ENCODE peak calls at places on chromosome 14, in six cellular contexts. O is AG10803, I is ELR, F is H1, U is T-helper 1 cell, G is frontal cortex. K is an unnamed sample.

GRCh38 chr14:31582286-31582691 is 21.1 kb downstream of the NUBPL start:
- DNase-seq in O (peak; percentile 79), I (no peak), F (no peak), U (no peak), G (no peak), K (no peak)

GRCh38 chr14:87679094-87679493 is 313.9 kb downstream of the GALC start:
- DNase-seq in O (no peak), I (no peak), F (no peak), U (no peak), G (no peak), K (no peak)

GRCh38 chr14:76773188-76773885 is 12.1 kb downstream of the VASH1 start:
- DNase-seq in O (peak; percentile 78), I (peak; percentile 78), F (no peak), U (no peak), G (no peak), K (no peak)

GRCh38 chr14:93033983-93034670 is 81.6 kb downstream of the ITPK1 start:
- DNase-seq in O (no peak), I (peak; percentile 45), F (no peak), U (no peak), G (no peak), K (no peak)

GRCh38 chr14:61766136-61766535 is 3.9 kb downstream of the SNAPC1 start:
- DNase-seq in O (no peak), I (no peak), F (no peak), U (no peak), G (no peak), K (no peak)

GRCh38 chr14:104427126-104427851 is 152.3 kb upstream of the C14orf180 start:
- DNase-seq in O (no peak), I (no peak), F (no peak), U (no peak), G (no peak), K (no peak)

GRCh38 chr14:76933515-76933914 is 95.0 kb downstream of the IRF2BPL start:
- DNase-seq in O (no peak), I (no peak), F (no peak), U (no peak), G (no peak), K (no peak)

GRCh38 chr14:102659797-102660196 is 67.3 kb downstream of the RCOR1 start:
- DNase-seq in O (peak; percentile 68), I (peak; percentile 61), F (no peak), U (no peak), G (no peak), K (peak; percentile 27)

GRCh38 chr14:24665440-24665991 is 31.5 kb upstream of the GZMB start:
- DNase-seq in O (no peak), I (no peak), F (no peak), U (no peak), G (no peak), K (no peak)

GRCh38 chr14:34857689-34858449 is 17.3 kb downstream of the BAZ1A start:
- DNase-seq in O (no peak), I (no peak), F (no peak), U (no peak), G (no peak), K (no peak)

GRCh38 chr14:51823706-51824105 is 36.7 kb upstream of the GNG2 start:
- DNase-seq in O (no peak), I (peak; percentile 47), F (no peak), U (no peak), G (no peak), K (no peak)

GRCh38 chr14:35365130-35366047 is 39.2 kb downstream of the NFKBIA start:
- DNase-seq in O (peak; percentile 83), I (peak; percentile 97), F (no peak), U (no peak), G (no peak), K (peak; percentile 84)

GRCh38 chr14:74792249-74793039 is 29.3 kb downstream of the YLPM1 start:
- DNase-seq in O (peak; percentile 15), I (peak; percentile 36), F (no peak), U (no peak), G (no peak), K (no peak)

GRCh38 chr14:64979336-64980074 is 7.2 kb upstream of the FNTB start:
- DNase-seq in O (peak; percentile 34), I (no peak), F (no peak), U (no peak), G (no peak), K (no peak)

GRCh38 chr14:77026930-77027537 is 1.5 kb downstream of the IRF2BPL start:
- DNase-seq in O (peak; percentile 60), I (peak; percentile 75), F (no peak), U (peak; percentile 66), G (peak; percentile 78), K (no peak)

GRCh38 chr14:104685216-104685997 is 4.0 kb upstream of the INF2 start:
- DNase-seq in O (no peak), I (peak; percentile 48), F (peak; percentile 38), U (no peak), G (no peak), K (peak; percentile 11)

GRCh38 chr14:59847711-59848110 is 22.9 kb downstream of the RTN1 start:
- DNase-seq in O (no peak), I (no peak), F (no peak), U (no peak), G (no peak), K (no peak)

GRCh38 chr14:88044129-88044727 is 39.3 kb downstream of the GPR65 start:
- DNase-seq in O (no peak), I (no peak), F (no peak), U (no peak), G (no peak), K (no peak)

GRCh38 chr14:72515779-72516770 is 377.8 kb downstream of the DPF3 start:
- DNase-seq in O (peak; percentile 44), I (peak; percentile 71), F (no peak), U (no peak), G (no peak), K (no peak)

GRCh38 chr14:100761481-100761880 is 34.8 kb downstream of the DLK1 start:
- DNase-seq in O (peak; percentile 78), I (peak; percentile 93), F (no peak), U (no peak), G (no peak), K (peak; percentile 20)

GRCh38 chr14:61841145-61841544 is 78.9 kb downstream of the SNAPC1 start:
- DNase-seq in O (no peak), I (no peak), F (no peak), U (no peak), G (no peak), K (no peak)

GRCh38 chr14:100192672-100193416 is 33.4 kb upstream of the DEGS2 start:
- DNase-seq in O (peak; percentile 95), I (peak; percentile 99), F (peak; percentile 100), U (peak; percentile 100), G (peak; percentile 95), K (peak; percentile 97)

GRCh38 chr14:74357585-74357984 is 9.3 kb downstream of the VRTN start:
- DNase-seq in O (no peak), I (no peak), F (no peak), U (no peak), G (no peak), K (no peak)

GRCh38 chr14:23657959-23658470 is 21.9 kb downstream of the DHRS2 start:
- DNase-seq in O (no peak), I (no peak), F (no peak), U (no peak), G (no peak), K (no peak)

GRCh38 chr14:55438066-55438683 is 2.2 kb downstream of the TBPL2 start:
- DNase-seq in O (peak; percentile 66), I (peak; percentile 79), F (no peak), U (no peak), G (no peak), K (peak; percentile 46)

GRCh38 chr14:100278702-100279101 is 27.5 kb downstream of the SLC25A29 start:
- DNase-seq in O (peak; percentile 76), I (peak; percentile 71), F (no peak), U (no peak), G (peak; percentile 22), K (no peak)

GRCh38 chr14:21268612-21269251 is 510 bp downstream of the HNRNPC start:
- DNase-seq in O (peak; percentile 66), I (peak; percentile 72), F (no peak), U (no peak), G (no peak), K (peak; percentile 35)

GRCh38 chr14:98900721-98901272 is 371.2 kb downstream of the BCL11B start:
- DNase-seq in O (peak; percentile 3), I (no peak), F (no peak), U (no peak), G (no peak), K (no peak)

GRCh38 chr14:75310295-75311059 is 31.8 kb downstream of the FOS start:
- DNase-seq in O (peak; percentile 86), I (peak; percentile 58), F (peak; percentile 81), U (no peak), G (peak; percentile 30), K (no peak)

GRCh38 chr14:48937796-48938195 is 648.4 kb downstream of the RPS29 start:
- DNase-seq in O (peak; percentile 6), I (no peak), F (no peak), U (no peak), G (no peak), K (no peak)

GRCh38 chr14:102146423-102146822 is 6.7 kb downstream of the WDR20 start:
- DNase-seq in O (no peak), I (no peak), F (no peak), U (no peak), G (no peak), K (no peak)

GRCh38 chr14:80485764-80486163 is 274.5 kb upstream of the DIO2 start:
- DNase-seq in O (no peak), I (no peak), F (no peak), U (no peak), G (no peak), K (no peak)

GRCh38 chr14:105299654-105300541 is 903 bp downstream of the BRF1 start:
- DNase-seq in O (no peak), I (peak; percentile 50), F (no peak), U (no peak), G (no peak), K (no peak)

K was measured in Caki2.